ENCODE peak calls at places on chromosome 1, in five cellular contexts. M is GM23248, Q is neural progenitor cell, J is H7, P is WTC11. U is an unnamed sample.

GRCh38 chr1:2391034-2391384 is 345 bp downstream of the MORN1 start:
- DNase-seq in M (peak), Q (peak), J (peak), P (peak), U (no peak)

GRCh38 chr1:48223372-48224081 is 1.0 kb downstream of the SLC5A9 start:
- DNase-seq in M (no peak), Q (no peak), J (no peak), P (no peak), U (no peak)

GRCh38 chr1:111952258-111952657 is 37.2 kb downstream of the KCND3 start:
- DNase-seq in M (no peak), Q (no peak), J (no peak), P (no peak), U (no peak)

GRCh38 chr1:197521118-197521739 is 253.2 kb downstream of the CRB1 start:
- DNase-seq in M (peak), Q (peak), J (peak), P (no peak), U (no peak)

GRCh38 chr1:54407957-54408700 is 1.9 kb upstream of the SSBP3 start:
- DNase-seq in M (peak), Q (peak), J (peak), P (no peak), U (no peak)

GRCh38 chr1:184035719-184036516 is 1.6 kb downstream of the COLGALT2 start:
- DNase-seq in M (peak), Q (no peak), J (no peak), P (no peak), U (no peak)

GRCh38 chr1:174165471-174166137 is 6.3 kb downstream of the RABGAP1L start:
- DNase-seq in M (peak), Q (no peak), J (no peak), P (no peak), U (no peak)

GRCh38 chr1:2208309-2209239 is 14.0 kb upstream of the FAAP20 start:
- DNase-seq in M (peak), Q (no peak), J (no peak), P (no peak), U (no peak)

GRCh38 chr1:2631136-2632050 is 1.4 kb downstream of the MMEL1 start:
- DNase-seq in M (no peak), Q (no peak), J (peak), P (no peak), U (no peak)

GRCh38 chr1:8706291-8706690 is 111.1 kb downstream of the RERE start:
- DNase-seq in M (no peak), Q (no peak), J (no peak), P (no peak), U (no peak)

GRCh38 chr1:75937034-75937433 is 4.8 kb upstream of the ASB17 start:
- DNase-seq in M (peak), Q (no peak), J (no peak), P (no peak), U (no peak)

GRCh38 chr1:42908046-42908445 is 50.6 kb downstream of the SLC2A1 start:
- DNase-seq in M (no peak), Q (no peak), J (no peak), P (no peak), U (no peak)

GRCh38 chr1:18401921-18402320 is 78.8 kb upstream of the KLHDC7A start:
- DNase-seq in M (no peak), Q (no peak), J (no peak), P (no peak), U (no peak)

GRCh38 chr1:91075233-91076135 is 53.6 kb upstream of the ZNF644 start:
- DNase-seq in M (no peak), Q (no peak), J (no peak), P (no peak), U (no peak)

GRCh38 chr1:32871364-32872188 is 864 bp upstream of the FNDC5 start:
- DNase-seq in M (peak), Q (peak), J (peak), P (no peak), U (no peak)

GRCh38 chr1:245888809-245889208 is 618.3 kb downstream of the SMYD3 start:
- DNase-seq in M (peak), Q (peak), J (peak), P (peak), U (no peak)